ENCODE peak calls at places on chromosomes 1 and 21, in eight cellular contexts. V, G, H, L, Q, A, R and B are unnamed samples.

GRCh38 chr1:116910379-116911165 is 856 bp downstream of the PTGFRN start:
- DNase-seq in V (no peak), G (peak), H (no peak), L (peak), Q (peak), A (peak), R (peak), B (peak)

GRCh38 chr1:41358152-41358937 is 2.9 kb upstream of the FOXO6 start:
- DNase-seq in V (no peak), G (peak), H (no peak), L (no peak), Q (peak), A (no peak), R (no peak), B (peak)

GRCh38 chr1:31696246-31696645 is 7.6 kb downstream of the COL16A1 start:
- DNase-seq in V (no peak), G (no peak), H (no peak), L (peak), Q (no peak), A (peak), R (no peak), B (no peak)

GRCh38 chr1:11615109-11615508 is 39.1 kb downstream of the FBXO2 start:
- DNase-seq in V (no peak), G (no peak), H (no peak), L (no peak), Q (peak), A (no peak), R (no peak), B (no peak)

GRCh38 chr1:3473381-3473844 is 18.9 kb downstream of the ARHGEF16 start:
- DNase-seq in V (no peak), G (no peak), H (no peak), L (no peak), Q (no peak), A (no peak), R (no peak), B (no peak)

GRCh38 chr1:86419277-86419903 is 4.6 kb upstream of the CLCA2 start:
- DNase-seq in V (no peak), G (no peak), H (no peak), L (no peak), Q (no peak), A (peak), R (peak), B (no peak)

GRCh38 chr1:205071801-205072200 is 12.5 kb downstream of the TMEM81 start:
- DNase-seq in V (no peak), G (no peak), H (no peak), L (no peak), Q (no peak), A (no peak), R (no peak), B (no peak)

GRCh38 chr1:167669209-167670139 is 39.4 kb downstream of the RCSD1 start:
- DNase-seq in V (peak), G (no peak), H (no peak), L (no peak), Q (no peak), A (no peak), R (no peak), B (no peak)

GRCh38 chr1:107935396-107936064 is 29.4 kb downstream of the VAV3 start:
- DNase-seq in V (no peak), G (no peak), H (no peak), L (no peak), Q (no peak), A (no peak), R (peak), B (no peak)

GRCh38 chr1:99786751-99787501 is 20.5 kb upstream of the FRRS1 start:
- DNase-seq in V (no peak), G (no peak), H (no peak), L (no peak), Q (no peak), A (no peak), R (peak), B (no peak)

GRCh38 chr1:247370786-247371732 is 39.4 kb upstream of the ZNF496 start:
- DNase-seq in V (no peak), G (no peak), H (no peak), L (no peak), Q (no peak), A (no peak), R (no peak), B (no peak)

GRCh38 chr1:6459850-6460265 is 6.1 kb downstream of the TNFRSF25 start:
- DNase-seq in V (no peak), G (no peak), H (no peak), L (no peak), Q (no peak), A (no peak), R (no peak), B (no peak)

GRCh38 chr1:85822696-85823095 is 114.5 kb upstream of the ZNHIT6 start:
- DNase-seq in V (no peak), G (no peak), H (no peak), L (no peak), Q (no peak), A (no peak), R (no peak), B (no peak)

GRCh38 chr1:10490271-10490970 is 15.7 kb downstream of the PEX14 start:
- DNase-seq in V (no peak), G (no peak), H (no peak), L (no peak), Q (no peak), A (no peak), R (no peak), B (no peak)

GRCh38 chr1:34740161-34740875 is 14.5 kb upstream of the GJB5 start:
- DNase-seq in V (no peak), G (no peak), H (no peak), L (peak), Q (no peak), A (peak), R (no peak), B (peak)

GRCh38 chr1:37817481-37817880 is 9.5 kb upstream of the YRDC start:
- DNase-seq in V (no peak), G (peak), H (no peak), L (peak), Q (peak), A (no peak), R (no peak), B (no peak)

GRCh38 chr21:17560377-17560776 is 47.5 kb downstream of the CXADR start:
- DNase-seq in V (no peak), G (no peak), H (no peak), L (no peak), Q (no peak), A (no peak), R (no peak), B (no peak)

GRCh38 chr1:192506741-192507155 is 68.8 kb upstream of the RGS1 start:
- DNase-seq in V (no peak), G (no peak), H (no peak), L (no peak), Q (no peak), A (no peak), R (no peak), B (no peak)

GRCh38 chr21:33041981-33042380 is 16.2 kb downstream of the OLIG2 start:
- DNase-seq in V (no peak), G (no peak), H (no peak), L (no peak), Q (no peak), A (no peak), R (no peak), B (no peak)

GRCh38 chr1:115463347-115463746 is 125.3 kb upstream of the NGF start:
- DNase-seq in V (peak), G (no peak), H (no peak), L (peak), Q (no peak), A (peak), R (no peak), B (no peak)

GRCh38 chr1:27971674-27972073 is 11.9 kb downstream of the XKR8 start:
- DNase-seq in V (no peak), G (no peak), H (no peak), L (no peak), Q (no peak), A (peak), R (no peak), B (no peak)

GRCh38 chr21:18153063-18153462 is 91.6 kb upstream of the CHODL start:
- DNase-seq in V (no peak), G (no peak), H (no peak), L (no peak), Q (no peak), A (no peak), R (no peak), B (no peak)